ENCODE peak calls at places on chromosomes 5 and 9, in six cellular contexts. One of them, this sample, is unnamed.

GRCh38 chr5:76901522-76901921 is 51.3 kb upstream of the CRHBP start:
- DNase-seq in heart left ventricle: no peak
- DNase-seq in tibial nerve: no peak
- DNase-seq in gastrocnemius medialis: no peak
- DNase-seq in A549: peak; percentile 4
- DNase-seq in esophagus squamous epithelium: no peak
- DNase-seq in this sample: no peak

GRCh38 chr9:105338308-105338707 is 93.9 kb downstream of the SLC44A1 start:
- DNase-seq in gastrocnemius medialis: no peak
- DNase-seq in A549: no peak
- DNase-seq in tibial nerve: no peak
- DNase-seq in esophagus squamous epithelium: no peak
- DNase-seq in heart left ventricle: no peak
- DNase-seq in this sample: peak; percentile 39

GRCh38 chr9:32705059-32705458 is 69.6 kb upstream of the TAF1L start:
- DNase-seq in esophagus squamous epithelium: no peak
- DNase-seq in gastrocnemius medialis: no peak
- DNase-seq in heart left ventricle: no peak
- DNase-seq in tibial nerve: no peak
- DNase-seq in A549: no peak
- DNase-seq in this sample: no peak

GRCh38 chr5:176534640-176535039 is 2.6 kb downstream of the RNF44 start:
- DNase-seq in tibial nerve: no peak
- DNase-seq in A549: peak; percentile 49
- DNase-seq in heart left ventricle: no peak
- DNase-seq in esophagus squamous epithelium: no peak
- DNase-seq in gastrocnemius medialis: no peak
- DNase-seq in this sample: no peak

GRCh38 chr5:149834246-149834855 is 104.2 kb downstream of the PPARGC1B start:
- DNase-seq in tibial nerve: peak; percentile 77
- DNase-seq in esophagus squamous epithelium: no peak
- DNase-seq in gastrocnemius medialis: no peak
- DNase-seq in heart left ventricle: no peak
- DNase-seq in A549: peak; percentile 90
- DNase-seq in this sample: peak; percentile 38

GRCh38 chr9:126521551-126521950 is 92.2 kb upstream of the LMX1B start:
- DNase-seq in gastrocnemius medialis: no peak
- DNase-seq in esophagus squamous epithelium: no peak
- DNase-seq in tibial nerve: no peak
- DNase-seq in heart left ventricle: no peak
- DNase-seq in A549: no peak
- DNase-seq in this sample: no peak

GRCh38 chr5:151799407-151799806 is 27.7 kb downstream of the G3BP1 start:
- DNase-seq in esophagus squamous epithelium: no peak
- DNase-seq in tibial nerve: no peak
- DNase-seq in A549: no peak
- DNase-seq in heart left ventricle: no peak
- DNase-seq in gastrocnemius medialis: no peak
- DNase-seq in this sample: no peak

GRCh38 chr5:66299463-66299862 is 155.4 kb downstream of the SREK1 start:
- DNase-seq in A549: no peak
- DNase-seq in esophagus squamous epithelium: no peak
- DNase-seq in heart left ventricle: no peak
- DNase-seq in gastrocnemius medialis: no peak
- DNase-seq in tibial nerve: no peak
- DNase-seq in this sample: no peak

GRCh38 chr5:178382689-178383276 is 150.2 kb upstream of the PHYKPL start:
- DNase-seq in heart left ventricle: no peak
- DNase-seq in gastrocnemius medialis: no peak
- DNase-seq in tibial nerve: no peak
- DNase-seq in A549: no peak
- DNase-seq in esophagus squamous epithelium: no peak
- DNase-seq in this sample: peak; percentile 46

GRCh38 chr5:102421647-102422046 is 77.2 kb downstream of the SLCO6A1 start:
- DNase-seq in gastrocnemius medialis: no peak
- DNase-seq in A549: peak; percentile 15
- DNase-seq in tibial nerve: no peak
- DNase-seq in esophagus squamous epithelium: no peak
- DNase-seq in heart left ventricle: no peak
- DNase-seq in this sample: no peak

GRCh38 chr9:105157178-105157583 is 87.3 kb upstream of the SLC44A1 start:
- DNase-seq in esophagus squamous epithelium: no peak
- DNase-seq in A549: peak; percentile 78
- DNase-seq in gastrocnemius medialis: peak; percentile 14
- DNase-seq in heart left ventricle: peak; percentile 72
- DNase-seq in tibial nerve: peak; percentile 30
- DNase-seq in this sample: peak; percentile 62

GRCh38 chr9:94806307-94806893 is 79.9 kb downstream of the AOPEP start:
- DNase-seq in heart left ventricle: no peak
- DNase-seq in tibial nerve: no peak
- DNase-seq in esophagus squamous epithelium: no peak
- DNase-seq in A549: peak; percentile 90
- DNase-seq in gastrocnemius medialis: no peak
- DNase-seq in this sample: no peak

GRCh38 chr9:88090151-88090581 is 48.1 kb downstream of the SPATA31C2 start:
- DNase-seq in esophagus squamous epithelium: no peak
- DNase-seq in A549: no peak
- DNase-seq in tibial nerve: no peak
- DNase-seq in heart left ventricle: no peak
- DNase-seq in gastrocnemius medialis: no peak
- DNase-seq in this sample: no peak

GRCh38 chr5:97250113-97250512 is 67.1 kb upstream of the RIOK2 start:
- DNase-seq in esophagus squamous epithelium: no peak
- DNase-seq in A549: no peak
- DNase-seq in heart left ventricle: no peak
- DNase-seq in gastrocnemius medialis: no peak
- DNase-seq in tibial nerve: no peak
- DNase-seq in this sample: no peak

GRCh38 chr5:151186538-151186937 is 29.0 kb upstream of the ANXA6 start:
- DNase-seq in gastrocnemius medialis: no peak
- DNase-seq in esophagus squamous epithelium: no peak
- DNase-seq in tibial nerve: no peak
- DNase-seq in heart left ventricle: no peak
- DNase-seq in A549: no peak
- DNase-seq in this sample: no peak

GRCh38 chr5:142725231-142726187 is 39.6 kb upstream of the FGF1 start:
- DNase-seq in heart left ventricle: no peak
- DNase-seq in tibial nerve: no peak
- DNase-seq in esophagus squamous epithelium: no peak
- DNase-seq in gastrocnemius medialis: no peak
- DNase-seq in A549: no peak
- DNase-seq in this sample: no peak

GRCh38 chr5:172283020-172283861 is at the start of gene UBTD2:
- DNase-seq in gastrocnemius medialis: peak; percentile 64
- DNase-seq in esophagus squamous epithelium: no peak
- DNase-seq in A549: peak; percentile 81
- DNase-seq in tibial nerve: peak; percentile 75
- DNase-seq in heart left ventricle: peak; percentile 93
- DNase-seq in this sample: peak; percentile 97

GRCh38 chr9:126348911-126349550 is 22.4 kb downstream of the MVB12B start:
- DNase-seq in A549: no peak
- DNase-seq in gastrocnemius medialis: no peak
- DNase-seq in tibial nerve: no peak
- DNase-seq in heart left ventricle: no peak
- DNase-seq in esophagus squamous epithelium: no peak
- DNase-seq in this sample: no peak

GRCh38 chr9:95024097-95024671 is 293.3 kb downstream of the FANCC start:
- DNase-seq in A549: peak; percentile 72
- DNase-seq in esophagus squamous epithelium: no peak
- DNase-seq in gastrocnemius medialis: peak; percentile 71
- DNase-seq in heart left ventricle: no peak
- DNase-seq in tibial nerve: no peak
- DNase-seq in this sample: no peak

GRCh38 chr9:105007143-105007542 is 79.2 kb upstream of the ABCA1 start:
- DNase-seq in heart left ventricle: no peak
- DNase-seq in gastrocnemius medialis: no peak
- DNase-seq in A549: peak; percentile 68
- DNase-seq in esophagus squamous epithelium: no peak
- DNase-seq in tibial nerve: peak; percentile 54
- DNase-seq in this sample: peak; percentile 77

GRCh38 chr9:131843989-131844744 is 104.3 kb upstream of the RAPGEF1 start:
- DNase-seq in tibial nerve: no peak
- DNase-seq in A549: no peak
- DNase-seq in esophagus squamous epithelium: no peak
- DNase-seq in gastrocnemius medialis: no peak
- DNase-seq in heart left ventricle: peak; percentile 40
- DNase-seq in this sample: no peak

GRCh38 chr9:96021616-96022444 is 146.3 kb downstream of the ERCC6L2 start:
- DNase-seq in esophagus squamous epithelium: no peak
- DNase-seq in tibial nerve: no peak
- DNase-seq in A549: no peak
- DNase-seq in gastrocnemius medialis: no peak
- DNase-seq in heart left ventricle: peak; percentile 68
- DNase-seq in this sample: no peak

GRCh38 chr9:116935149-116935897 is 248.2 kb downstream of the TRIM32 start:
- DNase-seq in esophagus squamous epithelium: no peak
- DNase-seq in tibial nerve: no peak
- DNase-seq in A549: no peak
- DNase-seq in gastrocnemius medialis: no peak
- DNase-seq in heart left ventricle: no peak
- DNase-seq in this sample: no peak

DNA sequence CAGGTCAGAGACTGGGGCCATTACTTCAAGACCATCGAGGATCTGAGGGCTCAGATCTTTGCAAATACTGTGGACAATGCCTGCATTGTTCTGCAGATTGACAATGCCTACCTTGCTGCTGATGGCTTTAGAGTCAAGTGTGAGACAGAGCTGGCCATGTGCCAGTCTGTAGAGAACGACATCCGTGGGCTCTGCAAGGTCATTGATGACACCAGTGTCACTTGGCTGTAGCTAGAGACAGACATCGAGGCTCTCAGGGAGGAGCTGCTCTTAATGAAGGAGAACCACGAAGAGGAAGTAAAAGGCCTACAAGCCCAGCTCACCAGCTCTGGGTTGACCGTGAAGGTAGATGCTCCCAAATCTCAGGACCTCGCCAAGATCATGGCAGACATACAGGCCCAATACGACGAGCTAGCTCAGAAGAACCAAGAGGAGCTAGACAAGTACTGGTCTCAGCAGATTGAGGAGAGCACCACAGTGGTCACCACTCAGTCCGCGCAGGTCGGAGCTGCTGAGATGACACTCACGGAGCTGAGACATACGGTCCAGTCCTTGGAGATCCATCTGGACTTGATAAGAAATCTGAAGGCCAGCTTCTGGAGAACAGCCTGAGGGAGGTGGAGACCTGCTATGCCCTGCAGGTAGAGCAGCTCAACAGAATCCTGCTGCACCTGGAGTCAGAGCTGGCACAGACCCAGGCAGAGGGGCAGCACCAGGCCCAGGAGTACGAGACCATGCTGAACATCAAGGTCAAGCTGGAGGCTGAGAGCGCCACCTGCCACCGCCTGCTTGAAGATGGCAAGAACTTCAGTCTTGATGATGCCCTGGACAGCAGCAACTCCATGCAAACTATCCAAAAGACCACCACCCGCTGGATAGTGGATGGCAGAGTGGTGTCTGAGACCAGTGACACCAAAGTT is 9.3 kb downstream of the NIPBL start:
- DNase-seq in esophagus squamous epithelium: no peak
- DNase-seq in heart left ventricle: peak; percentile 64
- DNase-seq in A549: no peak
- DNase-seq in tibial nerve: no peak
- DNase-seq in gastrocnemius medialis: no peak
- DNase-seq in this sample: no peak
- H3K4me1 ChIP-seq in esophagus squamous epithelium: peaks cover 88% of the 10 kb centered on the region
- H3K4me1 ChIP-seq in heart left ventricle: peaks cover 10% of the 10 kb centered on the region
- H3K4me1 ChIP-seq in A549: peaks cover 10% of the 10 kb centered on the region
- H3K4me1 ChIP-seq in tibial nerve: peaks cover 12% of the 10 kb centered on the region
- H3K4me1 ChIP-seq in gastrocnemius medialis: peaks cover 76% of the 10 kb centered on the region
- H3K4me1 ChIP-seq in this sample: peaks cover 21% of the 10 kb centered on the region

DNA sequence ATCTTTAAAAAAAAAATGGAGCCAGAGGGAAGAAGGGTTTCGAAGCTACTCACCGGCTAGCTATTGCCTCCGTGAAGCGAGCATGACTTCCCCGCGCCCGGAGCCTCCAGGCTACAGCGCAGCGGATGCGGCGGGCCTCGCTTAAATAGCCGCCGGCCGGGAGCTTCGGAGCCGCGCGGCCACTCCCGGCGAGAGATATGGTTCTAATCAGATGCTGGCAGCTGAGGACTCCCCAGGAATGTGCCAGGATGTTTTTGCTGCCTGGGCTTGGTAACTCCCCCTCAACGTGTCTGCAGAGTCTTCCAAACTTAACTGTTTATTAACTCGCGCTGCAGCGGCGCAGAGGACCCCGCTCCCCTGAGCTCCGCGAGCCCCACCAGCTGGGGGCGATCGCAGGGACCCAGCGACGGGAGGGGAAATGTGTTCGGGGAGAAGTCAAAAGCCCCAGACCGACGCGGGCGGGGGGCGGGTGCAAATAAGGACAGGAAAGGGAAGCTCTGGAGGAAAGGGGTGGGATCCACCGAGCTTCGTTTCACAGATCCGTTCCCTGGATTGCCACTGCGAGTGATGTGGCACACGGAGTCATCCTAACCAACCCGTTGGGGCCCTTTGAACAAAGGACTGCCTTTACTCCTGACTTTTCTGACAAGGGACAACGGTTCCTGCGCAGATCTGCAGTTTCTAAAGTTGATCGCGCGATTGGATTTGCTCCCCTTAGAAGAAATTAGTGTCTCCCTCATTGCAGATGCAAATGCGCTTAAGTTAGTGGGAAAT is at the start of gene DAB2:
- DNase-seq in tibial nerve: peak; percentile 76
- DNase-seq in gastrocnemius medialis: peak; percentile 59
- DNase-seq in A549: peak; percentile 87
- DNase-seq in esophagus squamous epithelium: peak; percentile 32
- DNase-seq in heart left ventricle: peak; percentile 93
- DNase-seq in this sample: peak; percentile 90
- TF ChIP-seq POLR2A in tibial nerve: no peak
- TF ChIP-seq POLR2A in gastrocnemius medialis: peak; percentile 50
- TF ChIP-seq POLR2A in A549: peak; percentile 35
- TF ChIP-seq POLR2A in esophagus squamous epithelium: peak; percentile 87
- TF ChIP-seq POLR2A in heart left ventricle: no peak
- TF ChIP-seq POLR2A in this sample: peak; percentile 37

GRCh38 chr9:90843530-90843929 is 41.9 kb downstream of the SYK start:
- DNase-seq in tibial nerve: no peak
- DNase-seq in heart left ventricle: no peak
- DNase-seq in gastrocnemius medialis: no peak
- DNase-seq in esophagus squamous epithelium: no peak
- DNase-seq in A549: no peak
- DNase-seq in this sample: no peak
- H3K4me1 ChIP-seq in tibial nerve: no peaks in the 10 kb centered on the region
- H3K4me1 ChIP-seq in heart left ventricle: no peaks in the 10 kb centered on the region
- H3K4me1 ChIP-seq in gastrocnemius medialis: peaks cover 12% of the 10 kb centered on the region
- H3K4me1 ChIP-seq in esophagus squamous epithelium: no peaks in the 10 kb centered on the region
- H3K4me1 ChIP-seq in A549: no peaks in the 10 kb centered on the region
- H3K4me1 ChIP-seq in this sample: no peaks in the 10 kb centered on the region

DNA sequence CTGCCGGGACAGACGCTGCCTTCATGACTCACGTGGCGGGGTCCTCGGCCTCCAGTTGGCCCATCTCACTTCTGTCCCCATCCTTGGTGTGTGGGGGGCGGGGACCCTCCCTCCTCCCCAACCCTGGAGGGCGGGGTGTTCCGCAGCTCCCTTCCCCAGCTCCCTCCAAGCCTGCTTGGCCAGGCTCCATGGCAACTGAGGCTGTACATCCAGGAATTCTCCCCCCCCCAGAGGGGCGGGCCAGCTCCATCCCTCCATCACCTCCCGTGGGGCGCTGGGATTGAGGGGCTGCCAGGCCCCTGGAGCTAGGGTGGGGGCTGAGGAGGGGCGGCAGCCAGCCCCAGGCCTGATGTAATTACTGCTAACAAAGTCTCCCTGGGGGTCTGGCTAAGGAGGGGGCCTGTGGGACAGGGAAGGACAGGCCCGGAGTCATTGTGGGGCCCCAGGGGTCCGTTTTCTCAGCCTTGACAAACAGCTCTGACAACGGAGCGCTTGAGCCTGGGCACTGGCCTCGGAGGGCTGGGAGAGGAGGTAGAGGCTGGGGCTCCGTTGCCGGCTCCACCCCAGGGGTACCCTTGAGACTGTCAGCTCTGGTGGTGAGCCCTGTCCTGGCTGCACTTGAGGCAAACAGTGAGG is 8.0 kb downstream of the DIPK1B start:
- DNase-seq in heart left ventricle: no peak
- DNase-seq in tibial nerve: no peak
- DNase-seq in A549: no peak
- DNase-seq in esophagus squamous epithelium: no peak
- DNase-seq in gastrocnemius medialis: no peak
- DNase-seq in this sample: no peak
- TF ChIP-seq POLR2A in heart left ventricle: no peak
- TF ChIP-seq POLR2A in tibial nerve: no peak
- TF ChIP-seq POLR2A in A549: no peak
- TF ChIP-seq POLR2A in esophagus squamous epithelium: no peak
- TF ChIP-seq POLR2A in gastrocnemius medialis: no peak
- TF ChIP-seq POLR2A in this sample: no peak

This sample was measured in upper lobe of left lung.